ENCODE peak calls at places on chromosome 20, in eight cellular contexts. One of them, this sample, is unnamed.

GRCh38 chr20:4282550-4282949 is 267.2 kb upstream of the RNF24 start:
- DNase-seq in HCT116: no peak
- DNase-seq in CD4-positive, alpha-beta T cell: no peak
- DNase-seq in left ventricle myocardium inferior: no peak
- DNase-seq in breast epithelium: no peak
- DNase-seq in heart right ventricle: no peak
- DNase-seq in left lung: no peak
- DNase-seq in neural progenitor cell: no peak
- DNase-seq in this sample: no peak

GRCh38 chr20:51648571-51648947 is 106.0 kb upstream of the NFATC2 start:
- DNase-seq in HCT116: no peak
- DNase-seq in CD4-positive, alpha-beta T cell: no peak
- DNase-seq in left ventricle myocardium inferior: no peak
- DNase-seq in breast epithelium: no peak
- DNase-seq in heart right ventricle: no peak
- DNase-seq in left lung: no peak
- DNase-seq in neural progenitor cell: no peak
- DNase-seq in this sample: no peak

GRCh38 chr20:51525241-51526104 is 17.0 kb downstream of the NFATC2 start:
- DNase-seq in HCT116: no peak
- DNase-seq in CD4-positive, alpha-beta T cell: no peak
- DNase-seq in left ventricle myocardium inferior: no peak
- DNase-seq in breast epithelium: no peak
- DNase-seq in heart right ventricle: no peak
- DNase-seq in left lung: no peak
- DNase-seq in neural progenitor cell: no peak
- DNase-seq in this sample: peak

GRCh38 chr20:19935842-19936241 is 81.3 kb upstream of the NAA20 start:
- DNase-seq in HCT116: no peak
- DNase-seq in CD4-positive, alpha-beta T cell: no peak
- DNase-seq in left ventricle myocardium inferior: no peak
- DNase-seq in breast epithelium: peak
- DNase-seq in heart right ventricle: no peak
- DNase-seq in left lung: peak
- DNase-seq in neural progenitor cell: no peak
- DNase-seq in this sample: peak

GRCh38 chr20:57216669-57217068 is 49.8 kb downstream of the BMP7 start:
- DNase-seq in HCT116: no peak
- DNase-seq in CD4-positive, alpha-beta T cell: no peak
- DNase-seq in left ventricle myocardium inferior: no peak
- DNase-seq in breast epithelium: no peak
- DNase-seq in heart right ventricle: no peak
- DNase-seq in left lung: no peak
- DNase-seq in neural progenitor cell: no peak
- DNase-seq in this sample: no peak

GRCh38 chr20:20014659-20015058 is 2.5 kb upstream of the NAA20 start:
- DNase-seq in HCT116: no peak
- DNase-seq in CD4-positive, alpha-beta T cell: no peak
- DNase-seq in left ventricle myocardium inferior: no peak
- DNase-seq in breast epithelium: no peak
- DNase-seq in heart right ventricle: no peak
- DNase-seq in left lung: no peak
- DNase-seq in neural progenitor cell: no peak
- DNase-seq in this sample: no peak

GRCh38 chr20:32539817-32540675 is 45.1 kb downstream of the NOL4L start:
- DNase-seq in HCT116: no peak
- DNase-seq in CD4-positive, alpha-beta T cell: peak
- DNase-seq in left ventricle myocardium inferior: no peak
- DNase-seq in breast epithelium: no peak
- DNase-seq in heart right ventricle: no peak
- DNase-seq in left lung: no peak
- DNase-seq in neural progenitor cell: no peak
- DNase-seq in this sample: no peak

GRCh38 chr20:31475472-31476312 is 604 bp downstream of the REM1 start:
- DNase-seq in HCT116: no peak
- DNase-seq in CD4-positive, alpha-beta T cell: no peak
- DNase-seq in left ventricle myocardium inferior: no peak
- DNase-seq in breast epithelium: no peak
- DNase-seq in heart right ventricle: no peak
- DNase-seq in left lung: no peak
- DNase-seq in neural progenitor cell: no peak
- DNase-seq in this sample: no peak

GRCh38 chr20:41139227-41140093 is 2.1 kb downstream of the PLCG1 start:
- DNase-seq in HCT116: no peak
- DNase-seq in CD4-positive, alpha-beta T cell: no peak
- DNase-seq in left ventricle myocardium inferior: no peak
- DNase-seq in breast epithelium: no peak
- DNase-seq in heart right ventricle: no peak
- DNase-seq in left lung: peak
- DNase-seq in neural progenitor cell: no peak
- DNase-seq in this sample: no peak

DNA sequence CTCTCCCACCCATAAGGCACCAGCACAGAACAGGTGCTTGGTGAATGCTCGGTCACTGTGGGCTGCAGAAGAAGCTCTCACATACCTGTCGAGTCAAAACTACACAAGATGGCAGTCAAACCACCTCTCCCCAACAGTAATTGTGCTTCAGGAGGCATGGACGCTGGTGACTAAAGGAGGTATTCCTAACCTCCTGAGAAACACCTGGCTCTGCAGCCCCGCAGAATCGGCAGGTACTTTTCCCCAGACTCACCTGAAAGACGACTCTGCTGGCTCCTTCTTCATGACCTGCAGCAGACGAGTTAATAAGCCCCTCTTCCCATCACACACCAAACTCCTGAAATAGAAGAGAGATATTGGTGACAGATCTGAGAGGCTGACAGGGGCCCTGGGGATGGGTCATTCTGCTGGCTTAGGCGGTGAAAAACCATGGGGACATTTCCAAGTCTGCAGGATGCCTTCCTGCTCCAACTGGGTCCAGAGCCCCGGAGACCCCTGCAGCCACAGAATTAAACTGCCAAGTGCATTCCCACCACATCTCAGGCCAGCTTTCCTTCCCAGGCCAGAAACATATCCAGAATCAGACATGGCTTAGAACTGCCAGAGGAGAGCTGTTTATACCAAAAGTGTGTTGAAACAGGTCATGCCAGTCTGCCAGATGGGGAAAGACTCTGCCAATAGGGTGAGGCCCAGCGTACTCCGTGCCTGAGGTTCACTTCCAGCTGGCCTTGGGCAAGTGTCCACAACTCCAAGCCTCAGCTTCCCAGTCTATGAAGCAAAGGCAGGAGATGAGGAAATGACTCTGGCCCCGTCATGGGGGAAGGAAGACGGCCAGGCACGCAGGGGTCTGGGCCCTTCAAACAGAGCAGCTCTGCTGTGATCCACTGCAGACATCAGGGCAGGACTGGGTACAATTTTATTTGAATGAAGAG is 53.0 kb downstream of the MYH7B start:
- DNase-seq in HCT116: no peak
- DNase-seq in CD4-positive, alpha-beta T cell: no peak
- DNase-seq in left ventricle myocardium inferior: no peak
- DNase-seq in breast epithelium: peak
- DNase-seq in heart right ventricle: no peak
- DNase-seq in left lung: peak
- DNase-seq in neural progenitor cell: no peak
- DNase-seq in this sample: peak
- H3K27ac ChIP-seq in HCT116: no peak
- H3K27ac ChIP-seq in CD4-positive, alpha-beta T cell: no peak
- H3K27ac ChIP-seq in left ventricle myocardium inferior: peak
- H3K27ac ChIP-seq in breast epithelium: no peak
- H3K27ac ChIP-seq in heart right ventricle: no peak
- H3K27ac ChIP-seq in left lung: no peak
- H3K27ac ChIP-seq in neural progenitor cell: no peak
- H3K27ac ChIP-seq in this sample: peak

GRCh38 chr20:62715201-62715600 is 6.6 kb downstream of the NTSR1 start:
- DNase-seq in HCT116: no peak
- DNase-seq in CD4-positive, alpha-beta T cell: no peak
- DNase-seq in left ventricle myocardium inferior: no peak
- DNase-seq in breast epithelium: no peak
- DNase-seq in heart right ventricle: no peak
- DNase-seq in left lung: no peak
- DNase-seq in neural progenitor cell: no peak
- DNase-seq in this sample: no peak

GRCh38 chr20:62716198-62716940 is 7.7 kb downstream of the NTSR1 start:
- DNase-seq in HCT116: no peak
- DNase-seq in CD4-positive, alpha-beta T cell: peak
- DNase-seq in left ventricle myocardium inferior: no peak
- DNase-seq in breast epithelium: no peak
- DNase-seq in heart right ventricle: peak
- DNase-seq in left lung: no peak
- DNase-seq in neural progenitor cell: no peak
- DNase-seq in this sample: no peak

GRCh38 chr20:62716941-62717310 is 8.3 kb downstream of the NTSR1 start:
- DNase-seq in HCT116: no peak
- DNase-seq in CD4-positive, alpha-beta T cell: no peak
- DNase-seq in left ventricle myocardium inferior: no peak
- DNase-seq in breast epithelium: no peak
- DNase-seq in heart right ventricle: peak
- DNase-seq in left lung: no peak
- DNase-seq in neural progenitor cell: no peak
- DNase-seq in this sample: no peak

GRCh38 chr20:62719250-62719945 is 10.8 kb downstream of the NTSR1 start:
- DNase-seq in HCT116: no peak
- DNase-seq in CD4-positive, alpha-beta T cell: no peak
- DNase-seq in left ventricle myocardium inferior: no peak
- DNase-seq in breast epithelium: no peak
- DNase-seq in heart right ventricle: no peak
- DNase-seq in left lung: no peak
- DNase-seq in neural progenitor cell: no peak
- DNase-seq in this sample: no peak

GRCh38 chr20:62717933-62718332 is 9.3 kb downstream of the NTSR1 start:
- DNase-seq in HCT116: no peak
- DNase-seq in CD4-positive, alpha-beta T cell: no peak
- DNase-seq in left ventricle myocardium inferior: no peak
- DNase-seq in breast epithelium: no peak
- DNase-seq in heart right ventricle: peak
- DNase-seq in left lung: no peak
- DNase-seq in neural progenitor cell: no peak
- DNase-seq in this sample: no peak
- TF ChIP-seq CTCF in HCT116: no peak
- TF ChIP-seq CTCF in CD4-positive, alpha-beta T cell: no peak
- TF ChIP-seq CTCF in left ventricle myocardium inferior: no peak
- TF ChIP-seq CTCF in breast epithelium: no peak
- TF ChIP-seq CTCF in heart right ventricle: no peak
- TF ChIP-seq CTCF in left lung: no peak
- TF ChIP-seq CTCF in neural progenitor cell: no peak
- TF ChIP-seq CTCF in this sample: no peak

DNA sequence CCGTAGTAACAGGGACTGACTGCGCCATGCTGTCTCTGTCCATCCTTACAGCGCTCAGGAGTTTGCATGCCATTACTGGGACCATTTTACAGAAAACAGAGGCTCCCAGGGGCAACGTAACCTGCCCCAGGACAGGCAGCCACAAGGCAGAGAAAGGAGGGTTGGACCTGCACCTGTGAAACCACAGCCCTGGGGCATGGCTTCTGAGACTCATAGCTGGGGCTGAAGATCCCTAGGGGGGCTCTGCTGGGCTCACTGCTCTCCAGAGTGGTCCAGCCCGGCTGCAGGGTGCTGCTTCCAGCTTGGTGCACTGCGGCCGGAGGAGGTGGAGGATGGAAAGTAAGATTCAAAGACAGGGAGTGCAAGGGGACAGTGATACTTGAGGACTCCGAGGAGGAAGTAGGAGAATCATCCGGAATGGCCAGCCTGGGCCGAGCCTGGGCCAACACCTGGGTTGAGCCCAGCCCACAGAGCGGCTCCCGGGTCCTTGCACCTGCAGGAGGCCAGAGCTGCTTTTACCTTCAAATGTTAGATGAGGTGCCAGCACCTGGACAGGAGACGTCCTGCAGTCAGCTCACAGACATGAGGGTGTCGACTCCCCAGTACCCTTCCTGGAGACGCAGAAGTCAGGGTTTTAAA is 183.2 kb downstream of the CDH4 start:
- DNase-seq in HCT116: no peak
- DNase-seq in CD4-positive, alpha-beta T cell: no peak
- DNase-seq in left ventricle myocardium inferior: no peak
- DNase-seq in breast epithelium: no peak
- DNase-seq in heart right ventricle: no peak
- DNase-seq in left lung: no peak
- DNase-seq in neural progenitor cell: peak
- DNase-seq in this sample: no peak
- H3K27ac ChIP-seq in HCT116: no peak
- H3K27ac ChIP-seq in CD4-positive, alpha-beta T cell: no peak
- H3K27ac ChIP-seq in left ventricle myocardium inferior: no peak
- H3K27ac ChIP-seq in breast epithelium: no peak
- H3K27ac ChIP-seq in heart right ventricle: no peak
- H3K27ac ChIP-seq in left lung: no peak
- H3K27ac ChIP-seq in neural progenitor cell: peak
- H3K27ac ChIP-seq in this sample: no peak

DNA sequence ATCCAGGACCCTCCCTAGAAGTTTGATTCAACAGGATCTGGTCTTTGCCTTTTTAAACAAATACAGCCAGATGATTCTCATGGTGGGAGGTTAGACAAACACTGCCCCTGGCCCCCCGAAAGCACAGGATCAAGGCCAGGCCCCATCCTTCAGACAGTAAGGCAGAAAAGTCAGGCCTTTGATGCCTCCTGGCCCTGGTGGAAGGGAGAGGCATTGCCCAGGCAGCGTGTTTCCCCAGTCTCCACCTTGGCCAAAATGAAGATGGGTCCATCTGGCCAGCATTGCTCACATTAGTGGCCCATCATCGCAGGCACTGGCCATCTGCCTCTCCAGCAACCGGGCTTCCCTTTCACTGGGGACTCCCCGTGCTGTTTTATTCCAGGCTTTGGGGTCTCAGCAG is 4.3 kb downstream of the SULF2 start:
- DNase-seq in HCT116: no peak
- DNase-seq in CD4-positive, alpha-beta T cell: no peak
- DNase-seq in left ventricle myocardium inferior: no peak
- DNase-seq in breast epithelium: no peak
- DNase-seq in heart right ventricle: no peak
- DNase-seq in left lung: no peak
- DNase-seq in neural progenitor cell: no peak
- DNase-seq in this sample: no peak
- TF ChIP-seq CTCF in HCT116: peak
- TF ChIP-seq CTCF in CD4-positive, alpha-beta T cell: no peak
- TF ChIP-seq CTCF in left ventricle myocardium inferior: no peak
- TF ChIP-seq CTCF in breast epithelium: no peak
- TF ChIP-seq CTCF in heart right ventricle: no peak
- TF ChIP-seq CTCF in left lung: no peak
- TF ChIP-seq CTCF in neural progenitor cell: peak
- TF ChIP-seq CTCF in this sample: no peak

DNA sequence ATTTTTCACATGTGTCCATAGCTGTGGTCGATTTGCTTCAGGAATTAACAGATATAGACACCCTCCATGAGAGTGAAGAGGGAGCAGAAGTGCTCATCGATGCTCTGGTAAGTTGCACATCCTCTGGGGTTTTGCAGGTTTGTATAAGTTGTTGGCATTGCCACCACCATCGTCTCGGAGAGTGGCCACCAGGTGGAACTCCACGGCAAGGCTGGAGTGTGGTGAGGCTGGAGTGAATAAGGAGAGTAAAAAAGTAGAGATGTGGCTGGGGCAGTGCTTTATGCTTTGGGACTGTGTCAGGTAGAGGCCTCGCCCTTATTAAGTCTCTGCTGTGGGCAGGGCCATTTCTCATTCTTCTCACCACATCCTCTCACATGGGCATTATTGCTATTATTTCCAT is 63.7 kb downstream of the CTNNBL1 start:
- DNase-seq in HCT116: no peak
- DNase-seq in CD4-positive, alpha-beta T cell: no peak
- DNase-seq in left ventricle myocardium inferior: no peak
- DNase-seq in breast epithelium: no peak
- DNase-seq in heart right ventricle: peak
- DNase-seq in left lung: no peak
- DNase-seq in neural progenitor cell: no peak
- DNase-seq in this sample: no peak
- H3K27ac ChIP-seq in HCT116: no peak
- H3K27ac ChIP-seq in CD4-positive, alpha-beta T cell: no peak
- H3K27ac ChIP-seq in left ventricle myocardium inferior: no peak
- H3K27ac ChIP-seq in breast epithelium: no peak
- H3K27ac ChIP-seq in heart right ventricle: no peak
- H3K27ac ChIP-seq in left lung: no peak
- H3K27ac ChIP-seq in neural progenitor cell: no peak
- H3K27ac ChIP-seq in this sample: no peak

This sample was measured in body of pancreas.